ENCODE peak calls at places on chromosome 15, in six cellular contexts. One of them, this sample, is unnamed.
A peak's percentile ranks its signal among the peaks of the same experiment; 100 is the strongest.

GRCh38 chr15:68550498-68551295 is 28.1 kb upstream of the CORO2B start:
- DNase-seq in AG09309: no peak
- DNase-seq in DND-41: peak; percentile 61
- DNase-seq in MM.1S: peak; percentile 59
- DNase-seq in pancreas: peak; percentile 81
- DNase-seq in RWPE2: no peak
- DNase-seq in this sample: peak; percentile 29

GRCh38 chr15:67253517-67254237 is 784 bp downstream of the AAGAB start:
- DNase-seq in AG09309: no peak
- DNase-seq in DND-41: peak; percentile 11
- DNase-seq in MM.1S: no peak
- DNase-seq in pancreas: no peak
- DNase-seq in RWPE2: no peak
- DNase-seq in this sample: peak; percentile 5

GRCh38 chr15:23983500-23984259 is 296.6 kb upstream of the NDN start:
- DNase-seq in AG09309: no peak
- DNase-seq in DND-41: no peak
- DNase-seq in MM.1S: no peak
- DNase-seq in pancreas: no peak
- DNase-seq in RWPE2: no peak
- DNase-seq in this sample: no peak

GRCh38 chr15:52136471-52136993 is 24.0 kb upstream of the BCL2L10 start:
- DNase-seq in AG09309: peak; percentile 27
- DNase-seq in DND-41: no peak
- DNase-seq in MM.1S: no peak
- DNase-seq in pancreas: no peak
- DNase-seq in RWPE2: peak; percentile 49
- DNase-seq in this sample: no peak

GRCh38 chr15:40594429-40594836 is 384 bp downstream of the KNL1 start:
- DNase-seq in AG09309: no peak
- DNase-seq in DND-41: no peak
- DNase-seq in MM.1S: peak; percentile 51
- DNase-seq in pancreas: peak; percentile 53
- DNase-seq in RWPE2: peak; percentile 87
- DNase-seq in this sample: no peak

GRCh38 chr15:85091990-85092389 is 110.3 kb downstream of the PDE8A start:
- DNase-seq in AG09309: no peak
- DNase-seq in DND-41: no peak
- DNase-seq in MM.1S: no peak
- DNase-seq in pancreas: no peak
- DNase-seq in RWPE2: no peak
- DNase-seq in this sample: no peak

GRCh38 chr15:47283231-47283630 is 434.1 kb upstream of the SEMA6D start:
- DNase-seq in AG09309: no peak
- DNase-seq in DND-41: no peak
- DNase-seq in MM.1S: no peak
- DNase-seq in pancreas: no peak
- DNase-seq in RWPE2: no peak
- DNase-seq in this sample: no peak

GRCh38 chr15:62934236-62934971 is 108.1 kb upstream of the TPM1 start:
- DNase-seq in AG09309: no peak
- DNase-seq in DND-41: no peak
- DNase-seq in MM.1S: no peak
- DNase-seq in pancreas: no peak
- DNase-seq in RWPE2: no peak
- DNase-seq in this sample: no peak

GRCh38 chr15:92906563-92907081 is 6.5 kb downstream of the CHD2 start:
- DNase-seq in AG09309: no peak
- DNase-seq in DND-41: no peak
- DNase-seq in MM.1S: peak; percentile 35
- DNase-seq in pancreas: no peak
- DNase-seq in RWPE2: no peak
- DNase-seq in this sample: no peak

GRCh38 chr15:39553947-39554731 is 26.7 kb upstream of the THBS1 start:
- DNase-seq in AG09309: no peak
- DNase-seq in DND-41: no peak
- DNase-seq in MM.1S: peak; percentile 37
- DNase-seq in pancreas: no peak
- DNase-seq in RWPE2: no peak
- DNase-seq in this sample: no peak

GRCh38 chr15:34606545-34606944 is 23.1 kb upstream of the GOLGA8B start:
- DNase-seq in AG09309: no peak
- DNase-seq in DND-41: no peak
- DNase-seq in MM.1S: no peak
- DNase-seq in pancreas: no peak
- DNase-seq in RWPE2: no peak
- DNase-seq in this sample: no peak

GRCh38 chr15:31034152-31034551 is 42.7 kb upstream of the MTMR10 start:
- DNase-seq in AG09309: no peak
- DNase-seq in DND-41: no peak
- DNase-seq in MM.1S: no peak
- DNase-seq in pancreas: no peak
- DNase-seq in RWPE2: no peak
- DNase-seq in this sample: no peak

GRCh38 chr15:48966595-48967301 is 3.0 kb upstream of the SHC4 start:
- DNase-seq in AG09309: no peak
- DNase-seq in DND-41: peak; percentile 74
- DNase-seq in MM.1S: peak; percentile 58
- DNase-seq in pancreas: no peak
- DNase-seq in RWPE2: no peak
- DNase-seq in this sample: peak; percentile 53

GRCh38 chr15:99628374-99629001 is 62.7 kb downstream of the MEF2A start:
- DNase-seq in AG09309: no peak
- DNase-seq in DND-41: no peak
- DNase-seq in MM.1S: no peak
- DNase-seq in pancreas: no peak
- DNase-seq in RWPE2: no peak
- DNase-seq in this sample: no peak

GRCh38 chr15:92840149-92840548 is 60.0 kb upstream of the CHD2 start:
- DNase-seq in AG09309: no peak
- DNase-seq in DND-41: no peak
- DNase-seq in MM.1S: no peak
- DNase-seq in pancreas: no peak
- DNase-seq in RWPE2: no peak
- DNase-seq in this sample: no peak

GRCh38 chr15:67543348-67543718 is 830 bp downstream of the MAP2K5 start:
- DNase-seq in AG09309: no peak
- DNase-seq in DND-41: no peak
- DNase-seq in MM.1S: no peak
- DNase-seq in pancreas: peak; percentile 27
- DNase-seq in RWPE2: no peak
- DNase-seq in this sample: no peak

GRCh38 chr15:75215107-75216004 is 13.7 kb downstream of the C15orf39 start:
- DNase-seq in AG09309: no peak
- DNase-seq in DND-41: no peak
- DNase-seq in MM.1S: no peak
- DNase-seq in pancreas: no peak
- DNase-seq in RWPE2: no peak
- DNase-seq in this sample: no peak

GRCh38 chr15:52649686-52650085 is 29.5 kb downstream of the ATOSA start:
- DNase-seq in AG09309: no peak
- DNase-seq in DND-41: no peak
- DNase-seq in MM.1S: peak; percentile 2
- DNase-seq in pancreas: no peak
- DNase-seq in RWPE2: no peak
- DNase-seq in this sample: no peak

GRCh38 chr15:92383528-92384326 is 10.0 kb upstream of the ST8SIA2 start:
- DNase-seq in AG09309: no peak
- DNase-seq in DND-41: peak; percentile 10
- DNase-seq in MM.1S: peak; percentile 39
- DNase-seq in pancreas: no peak
- DNase-seq in RWPE2: no peak
- DNase-seq in this sample: no peak

GRCh38 chr15:34365836-34366235 is 1.2 kb downstream of the LPCAT4 start:
- DNase-seq in AG09309: no peak
- DNase-seq in DND-41: no peak
- DNase-seq in MM.1S: peak; percentile 66
- DNase-seq in pancreas: no peak
- DNase-seq in RWPE2: no peak
- DNase-seq in this sample: no peak

DNA sequence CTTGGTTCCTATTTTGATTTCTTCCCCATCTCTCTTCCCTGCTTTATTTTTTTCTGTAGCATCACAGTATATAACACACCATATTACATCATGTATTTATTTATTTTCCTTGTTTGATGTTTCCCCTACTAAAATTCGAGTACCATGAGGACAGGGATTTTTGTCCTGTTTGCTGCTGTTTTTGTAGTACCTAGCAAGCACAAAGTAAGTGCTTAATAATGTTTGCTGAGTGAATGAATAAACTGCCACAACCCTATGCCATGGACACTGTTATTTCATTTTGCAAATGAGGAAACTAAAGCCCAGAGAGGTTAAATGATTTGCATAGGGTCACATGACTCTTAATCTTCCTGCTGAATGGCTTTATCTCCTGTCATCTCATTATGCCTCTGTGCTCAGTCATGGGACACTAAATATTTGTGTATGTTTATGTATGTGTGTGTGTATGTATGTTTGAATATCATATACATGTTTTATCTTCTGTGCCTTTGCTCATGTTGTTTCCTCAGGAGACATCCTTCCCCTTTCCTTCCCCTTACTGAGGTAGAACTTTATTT is 26.1 kb upstream of the MGA start:
- DNase-seq in AG09309: no peak
- DNase-seq in DND-41: no peak
- DNase-seq in MM.1S: no peak
- DNase-seq in pancreas: no peak
- DNase-seq in RWPE2: no peak
- DNase-seq in this sample: no peak
- TF ChIP-seq CTCF in AG09309: no peak
- TF ChIP-seq CTCF in DND-41: no peak
- TF ChIP-seq CTCF in MM.1S: no peak
- TF ChIP-seq CTCF in pancreas: no peak
- TF ChIP-seq CTCF in RWPE2: no peak
- TF ChIP-seq CTCF in this sample: no peak

DNA sequence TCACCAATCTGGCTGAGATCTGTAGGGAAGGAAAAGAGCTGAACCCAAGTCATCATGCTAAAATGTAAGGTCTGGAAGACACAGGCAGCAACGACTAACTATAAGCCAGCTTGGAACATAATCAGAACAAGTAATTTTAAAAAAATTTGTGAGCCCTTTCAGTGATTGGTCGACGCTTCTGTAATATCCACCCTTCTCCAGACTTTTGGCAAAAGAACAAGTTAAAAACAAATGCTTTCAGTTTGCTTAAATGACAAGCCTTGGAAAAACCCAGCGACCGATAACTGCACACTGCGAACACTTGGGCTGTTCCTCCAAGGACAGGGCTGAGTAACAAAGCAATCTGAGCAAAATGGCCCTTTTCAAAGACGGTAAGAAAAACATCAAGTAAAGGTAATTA is 49.6 kb downstream of the PCSK6 start:
- DNase-seq in AG09309: peak; percentile 59
- DNase-seq in DND-41: no peak
- DNase-seq in MM.1S: no peak
- DNase-seq in pancreas: no peak
- DNase-seq in RWPE2: peak; percentile 14
- DNase-seq in this sample: no peak
- H3K4me3 ChIP-seq in AG09309: peak overlapping the region; percentile 17
- H3K4me3 ChIP-seq in DND-41: no peak overlapping the region
- H3K4me3 ChIP-seq in MM.1S: no peak overlapping the region
- H3K4me3 ChIP-seq in pancreas: no peak overlapping the region
- H3K4me3 ChIP-seq in RWPE2: no peak overlapping the region
- H3K4me3 ChIP-seq in this sample: no peak overlapping the region

GRCh38 chr15:42800731-42801474 is 64.0 kb upstream of the CDAN1 start:
- DNase-seq in AG09309: no peak
- DNase-seq in DND-41: peak; percentile 11
- DNase-seq in MM.1S: no peak
- DNase-seq in pancreas: no peak
- DNase-seq in RWPE2: no peak
- DNase-seq in this sample: no peak
- TF ChIP-seq CTCF in AG09309: no peak
- TF ChIP-seq CTCF in DND-41: peak; percentile 47
- TF ChIP-seq CTCF in MM.1S: peak; percentile 17
- TF ChIP-seq CTCF in pancreas: no peak
- TF ChIP-seq CTCF in RWPE2: peak; percentile 45
- TF ChIP-seq CTCF in this sample: no peak

DNA sequence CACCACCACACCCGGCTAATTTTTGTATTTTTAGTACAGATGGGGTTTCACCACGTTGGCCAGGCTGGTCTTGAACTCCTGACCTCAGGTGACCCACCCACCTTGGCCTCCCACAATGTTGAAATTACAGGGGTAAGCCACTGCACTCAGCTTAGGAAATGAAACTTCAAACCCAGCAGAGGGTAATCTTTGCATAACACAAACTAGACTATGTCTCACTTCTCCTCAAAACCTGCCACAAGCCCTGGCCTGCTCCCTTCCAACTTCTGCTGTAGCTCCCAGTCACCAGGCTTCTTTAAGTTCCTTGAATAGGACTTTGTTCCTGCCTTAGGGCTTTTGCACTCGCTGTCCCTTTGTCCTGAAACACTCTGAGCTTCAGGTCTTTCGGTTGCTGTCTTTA is 39.2 kb upstream of the SEMA4B start:
- DNase-seq in AG09309: no peak
- DNase-seq in DND-41: no peak
- DNase-seq in MM.1S: peak; percentile 51
- DNase-seq in pancreas: no peak
- DNase-seq in RWPE2: no peak
- DNase-seq in this sample: no peak
- H3K4me3 ChIP-seq in AG09309: no peak overlapping the region
- H3K4me3 ChIP-seq in DND-41: no peak overlapping the region
- H3K4me3 ChIP-seq in MM.1S: no peak overlapping the region
- H3K4me3 ChIP-seq in pancreas: no peak overlapping the region
- H3K4me3 ChIP-seq in RWPE2: no peak overlapping the region
- H3K4me3 ChIP-seq in this sample: no peak overlapping the region

GRCh38 chr15:61621146-61621545 is 392.0 kb upstream of the RORA start:
- DNase-seq in AG09309: no peak
- DNase-seq in DND-41: no peak
- DNase-seq in MM.1S: peak; percentile 41
- DNase-seq in pancreas: no peak
- DNase-seq in RWPE2: no peak
- DNase-seq in this sample: no peak
- TF ChIP-seq CTCF in AG09309: peak; percentile 50
- TF ChIP-seq CTCF in DND-41: peak; percentile 52
- TF ChIP-seq CTCF in MM.1S: peak; percentile 79
- TF ChIP-seq CTCF in pancreas: no peak
- TF ChIP-seq CTCF in RWPE2: peak; percentile 88
- TF ChIP-seq CTCF in this sample: peak; percentile 54

DNA sequence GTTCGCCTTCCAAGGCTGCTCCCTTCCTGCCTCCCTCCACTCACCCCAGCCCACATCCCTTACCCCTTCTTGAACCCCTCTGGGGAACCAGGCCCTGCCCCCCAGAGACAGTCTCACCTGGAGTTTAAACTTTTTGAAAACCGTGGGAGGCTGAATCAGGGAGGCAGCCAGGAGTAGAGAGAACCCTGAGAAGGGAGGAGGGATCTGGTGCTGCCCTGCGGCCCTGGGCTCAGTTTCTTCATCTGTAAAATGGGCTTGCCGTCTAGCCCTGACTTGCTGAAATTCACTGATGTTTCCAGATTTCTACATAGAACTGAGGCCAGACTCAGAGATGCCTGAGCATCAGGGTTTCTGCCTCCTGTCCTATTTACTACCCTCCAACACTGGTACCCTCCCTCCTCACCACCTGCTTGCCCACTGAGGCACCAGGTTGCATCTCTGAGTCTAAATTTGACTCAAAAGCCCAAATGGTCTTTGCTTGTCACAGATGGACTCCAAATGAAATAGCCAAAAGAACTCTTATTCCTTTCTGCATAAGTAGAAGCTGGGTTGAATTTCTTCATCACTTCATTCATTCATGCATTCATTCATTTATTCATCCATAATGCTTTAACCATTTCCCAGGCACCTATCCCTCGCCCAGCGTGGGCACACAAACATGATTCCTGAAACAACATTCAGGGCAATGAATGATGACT is 11.9 kb upstream of the STRA6 start:
- DNase-seq in AG09309: no peak
- DNase-seq in DND-41: no peak
- DNase-seq in MM.1S: no peak
- DNase-seq in pancreas: no peak
- DNase-seq in RWPE2: no peak
- DNase-seq in this sample: no peak
- H3K4me3 ChIP-seq in AG09309: no peak overlapping the region
- H3K4me3 ChIP-seq in DND-41: no peak overlapping the region
- H3K4me3 ChIP-seq in MM.1S: no peak overlapping the region
- H3K4me3 ChIP-seq in pancreas: no peak overlapping the region
- H3K4me3 ChIP-seq in RWPE2: no peak overlapping the region
- H3K4me3 ChIP-seq in this sample: no peak overlapping the region

This sample was measured in astrocyte of the cerebellum.